ENCODE peak calls at places on chromosomes 16 and 17, in five cellular contexts. One of them, this sample, is unnamed.

GRCh38 chr17:4161179-4161559 is 18.2 kb downstream of the CYB5D2 start:
- DNase-seq in fibroblast of the aortic adventitia: peak; percentile 72
- DNase-seq in A172: peak; percentile 88
- DNase-seq in activated effector memory CD4-positive, alpha-beta T cell treated with anti-CD3 and anti-CD28 coated beads, Interleukin-2, amount 50 U/mL, for 16 hours: no peak
- DNase-seq in activated CD4-positive, alpha-beta T cell treated with anti-CD3 and anti-CD28 coated beads, Interleukin-2, amount 50 U/mL, for 48 hours: no peak
- DNase-seq in this sample: no peak

GRCh38 chr17:65020284-65020683 is 36.3 kb downstream of the GNA13 start:
- DNase-seq in fibroblast of the aortic adventitia: peak; percentile 64
- DNase-seq in A172: no peak
- DNase-seq in activated effector memory CD4-positive, alpha-beta T cell treated with anti-CD3 and anti-CD28 coated beads, Interleukin-2, amount 50 U/mL, for 16 hours: no peak
- DNase-seq in activated CD4-positive, alpha-beta T cell treated with anti-CD3 and anti-CD28 coated beads, Interleukin-2, amount 50 U/mL, for 48 hours: no peak
- DNase-seq in this sample: no peak

GRCh38 chr16:56109205-56109604 is 82.1 kb upstream of the GNAO1 start:
- DNase-seq in fibroblast of the aortic adventitia: no peak
- DNase-seq in A172: no peak
- DNase-seq in activated effector memory CD4-positive, alpha-beta T cell treated with anti-CD3 and anti-CD28 coated beads, Interleukin-2, amount 50 U/mL, for 16 hours: no peak
- DNase-seq in activated CD4-positive, alpha-beta T cell treated with anti-CD3 and anti-CD28 coated beads, Interleukin-2, amount 50 U/mL, for 48 hours: no peak
- DNase-seq in this sample: no peak

GRCh38 chr17:77287432-77288068 is 146.8 kb downstream of the SEC14L1 start:
- DNase-seq in fibroblast of the aortic adventitia: peak; percentile 78
- DNase-seq in A172: peak; percentile 99
- DNase-seq in activated effector memory CD4-positive, alpha-beta T cell treated with anti-CD3 and anti-CD28 coated beads, Interleukin-2, amount 50 U/mL, for 16 hours: no peak
- DNase-seq in activated CD4-positive, alpha-beta T cell treated with anti-CD3 and anti-CD28 coated beads, Interleukin-2, amount 50 U/mL, for 48 hours: no peak
- DNase-seq in this sample: no peak

GRCh38 chr17:18161226-18162094 is 22.2 kb upstream of the ALKBH5 start:
- DNase-seq in fibroblast of the aortic adventitia: no peak
- DNase-seq in A172: no peak
- DNase-seq in activated effector memory CD4-positive, alpha-beta T cell treated with anti-CD3 and anti-CD28 coated beads, Interleukin-2, amount 50 U/mL, for 16 hours: no peak
- DNase-seq in activated CD4-positive, alpha-beta T cell treated with anti-CD3 and anti-CD28 coated beads, Interleukin-2, amount 50 U/mL, for 48 hours: no peak
- DNase-seq in this sample: no peak

GRCh38 chr16:69741951-69742904 is 12.5 kb downstream of the NOB1 start:
- DNase-seq in fibroblast of the aortic adventitia: peak; percentile 53
- DNase-seq in A172: no peak
- DNase-seq in activated effector memory CD4-positive, alpha-beta T cell treated with anti-CD3 and anti-CD28 coated beads, Interleukin-2, amount 50 U/mL, for 16 hours: no peak
- DNase-seq in activated CD4-positive, alpha-beta T cell treated with anti-CD3 and anti-CD28 coated beads, Interleukin-2, amount 50 U/mL, for 48 hours: no peak
- DNase-seq in this sample: no peak

GRCh38 chr17:40551091-40551873 is 14.0 kb downstream of the CCR7 start:
- DNase-seq in fibroblast of the aortic adventitia: peak; percentile 100
- DNase-seq in A172: no peak
- DNase-seq in activated effector memory CD4-positive, alpha-beta T cell treated with anti-CD3 and anti-CD28 coated beads, Interleukin-2, amount 50 U/mL, for 16 hours: peak; percentile 58
- DNase-seq in activated CD4-positive, alpha-beta T cell treated with anti-CD3 and anti-CD28 coated beads, Interleukin-2, amount 50 U/mL, for 48 hours: no peak
- DNase-seq in this sample: no peak

GRCh38 chr16:67968440-67969285 is at the start of gene SLC12A4:
- DNase-seq in fibroblast of the aortic adventitia: peak; percentile 57
- DNase-seq in A172: peak; percentile 41
- DNase-seq in activated effector memory CD4-positive, alpha-beta T cell treated with anti-CD3 and anti-CD28 coated beads, Interleukin-2, amount 50 U/mL, for 16 hours: peak; percentile 95
- DNase-seq in activated CD4-positive, alpha-beta T cell treated with anti-CD3 and anti-CD28 coated beads, Interleukin-2, amount 50 U/mL, for 48 hours: peak; percentile 90
- DNase-seq in this sample: peak; percentile 42

GRCh38 chr16:50244504-50245416 is 21.6 kb upstream of the ADCY7 start:
- DNase-seq in fibroblast of the aortic adventitia: no peak
- DNase-seq in A172: no peak
- DNase-seq in activated effector memory CD4-positive, alpha-beta T cell treated with anti-CD3 and anti-CD28 coated beads, Interleukin-2, amount 50 U/mL, for 16 hours: no peak
- DNase-seq in activated CD4-positive, alpha-beta T cell treated with anti-CD3 and anti-CD28 coated beads, Interleukin-2, amount 50 U/mL, for 48 hours: no peak
- DNase-seq in this sample: no peak

GRCh38 chr16:27067138-27067537 is 411 bp downstream of the C16orf82 start:
- DNase-seq in fibroblast of the aortic adventitia: no peak
- DNase-seq in A172: no peak
- DNase-seq in activated effector memory CD4-positive, alpha-beta T cell treated with anti-CD3 and anti-CD28 coated beads, Interleukin-2, amount 50 U/mL, for 16 hours: no peak
- DNase-seq in activated CD4-positive, alpha-beta T cell treated with anti-CD3 and anti-CD28 coated beads, Interleukin-2, amount 50 U/mL, for 48 hours: no peak
- DNase-seq in this sample: no peak

GRCh38 chr16:67150833-67151396 is at the start of gene B3GNT9:
- DNase-seq in fibroblast of the aortic adventitia: peak; percentile 80
- DNase-seq in A172: peak; percentile 74
- DNase-seq in activated effector memory CD4-positive, alpha-beta T cell treated with anti-CD3 and anti-CD28 coated beads, Interleukin-2, amount 50 U/mL, for 16 hours: peak; percentile 79
- DNase-seq in activated CD4-positive, alpha-beta T cell treated with anti-CD3 and anti-CD28 coated beads, Interleukin-2, amount 50 U/mL, for 48 hours: peak; percentile 55
- DNase-seq in this sample: no peak

GRCh38 chr16:84292032-84292431 is 2.6 kb upstream of the WFDC1 start:
- DNase-seq in fibroblast of the aortic adventitia: no peak
- DNase-seq in A172: peak; percentile 70
- DNase-seq in activated effector memory CD4-positive, alpha-beta T cell treated with anti-CD3 and anti-CD28 coated beads, Interleukin-2, amount 50 U/mL, for 16 hours: no peak
- DNase-seq in activated CD4-positive, alpha-beta T cell treated with anti-CD3 and anti-CD28 coated beads, Interleukin-2, amount 50 U/mL, for 48 hours: no peak
- DNase-seq in this sample: no peak